ENCODE peak calls at places on chromosomes 13 and 19, in nine cellular contexts. S is WERI-Rb-1; O is NK-92 treated with Interleukin-12 subunit alpha and Interleukin-12 subunit beta, amount 100 ng/mL, for 24 hours; R is aorta; U is heart right ventricle; G is right atrium auricular region; E is M059J; Q is stimulated activated naive CD4-positive, alpha-beta T cell treated with Interleukin-2 at 50 U/mL for 16 hours; T is NCI-H2107. L is an unnamed sample.
A peak's percentile ranks its signal among the peaks of the same experiment; 100 is the strongest.

GRCh38 chr13:75881109-75881775 is 245.1 kb downstream of the LMO7 start:
- DNase-seq in S (no peak), O (no peak), R (no peak), U (no peak), G (no peak), E (peak; percentile 39), Q (no peak), T (no peak), L (no peak)

GRCh38 chr19:1234041-1234669 is 3.6 kb downstream of the CBARP start:
- DNase-seq in S (no peak), O (no peak), R (no peak), U (no peak), G (no peak), E (no peak), Q (no peak), T (no peak), L (no peak)

GRCh38 chr19:45753548-45753947 is 15.5 kb downstream of the SIX5 start:
- DNase-seq in S (peak; percentile 49), O (no peak), R (no peak), U (no peak), G (no peak), E (no peak), Q (no peak), T (no peak), L (no peak)

GRCh38 chr19:53394522-53394973 is 401 bp upstream of the ZNF765 start:
- DNase-seq in S (peak; percentile 47), O (no peak), R (peak; percentile 82), U (peak; percentile 61), G (peak; percentile 64), E (peak; percentile 83), Q (no peak), T (no peak), L (peak; percentile 76)

GRCh38 chr13:62706035-62706434 is 1290.4 kb upstream of the PCDH20 start:
- DNase-seq in S (no peak), O (no peak), R (no peak), U (no peak), G (no peak), E (no peak), Q (no peak), T (no peak), L (no peak)

GRCh38 chr19:42480335-42481095 is 37.8 kb upstream of the CXCL17 start:
- DNase-seq in S (no peak), O (peak; percentile 54), R (no peak), U (no peak), G (no peak), E (peak; percentile 76), Q (no peak), T (no peak), L (no peak)

GRCh38 chr13:20118268-20119140 is 42.3 kb downstream of the GJA3 start:
- DNase-seq in S (peak; percentile 80), O (no peak), R (peak; percentile 68), U (peak; percentile 73), G (no peak), E (peak; percentile 41), Q (peak; percentile 36), T (no peak), L (peak; percentile 79)

GRCh38 chr19:7869910-7870511 is 4.2 kb downstream of the PRR36 start:
- DNase-seq in S (peak; percentile 71), O (peak; percentile 21), R (no peak), U (no peak), G (no peak), E (no peak), Q (peak; percentile 46), T (no peak), L (no peak)

GRCh38 chr19:16161848-16162247 is 11.5 kb downstream of the CIB3 start:
- DNase-seq in S (no peak), O (no peak), R (no peak), U (no peak), G (no peak), E (peak; percentile 92), Q (peak; percentile 7), T (no peak), L (no peak)

GRCh38 chr19:19997656-19998268 is 41.5 kb downstream of the ZNF682 start:
- DNase-seq in S (peak; percentile 59), O (no peak), R (no peak), U (peak; percentile 21), G (no peak), E (no peak), Q (peak; percentile 22), T (no peak), L (no peak)

GRCh38 chr13:106472621-106473020 is 62.8 kb downstream of the EFNB2 start:
- DNase-seq in S (no peak), O (no peak), R (no peak), U (no peak), G (no peak), E (no peak), Q (no peak), T (no peak), L (no peak)

L was measured in coronary artery.